ENCODE peak calls at places on chromosomes 5 and 9, in six cellular contexts. One of them, this sample, is unnamed.

GRCh38 chr5:143554918-143555477 is 151.5 kb upstream of the NR3C1 start:
- DNase-seq in NCI-H2081: no peak
- DNase-seq in tibial artery: no peak
- DNase-seq in sciatic nerve: no peak
- DNase-seq in activated CD4-positive, alpha-beta T cell treated with anti-CD3 and anti-CD28 coated beads, Interleukin-2, amount 50 U/mL, for 1 hour: no peak
- DNase-seq in CD8-positive, alpha-beta memory T cell: no peak
- DNase-seq in this sample: no peak

GRCh38 chr9:92964981-92965758 is 17.8 kb downstream of the FGD3 start:
- DNase-seq in NCI-H2081: no peak
- DNase-seq in activated CD4-positive, alpha-beta T cell treated with anti-CD3 and anti-CD28 coated beads, Interleukin-2, amount 50 U/mL, for 1 hour: peak
- DNase-seq in CD8-positive, alpha-beta memory T cell: peak
- DNase-seq in sciatic nerve: no peak
- DNase-seq in tibial artery: peak
- DNase-seq in this sample: no peak

GRCh38 chr5:114314061-114314460 is 47.8 kb upstream of the KCNN2 start:
- DNase-seq in NCI-H2081: no peak
- DNase-seq in activated CD4-positive, alpha-beta T cell treated with anti-CD3 and anti-CD28 coated beads, Interleukin-2, amount 50 U/mL, for 1 hour: no peak
- DNase-seq in sciatic nerve: no peak
- DNase-seq in CD8-positive, alpha-beta memory T cell: no peak
- DNase-seq in tibial artery: no peak
- DNase-seq in this sample: no peak

GRCh38 chr5:142658278-142658677 is 27.6 kb downstream of the FGF1 start:
- DNase-seq in CD8-positive, alpha-beta memory T cell: no peak
- DNase-seq in tibial artery: no peak
- DNase-seq in NCI-H2081: no peak
- DNase-seq in activated CD4-positive, alpha-beta T cell treated with anti-CD3 and anti-CD28 coated beads, Interleukin-2, amount 50 U/mL, for 1 hour: no peak
- DNase-seq in sciatic nerve: no peak
- DNase-seq in this sample: no peak

GRCh38 chr9:137506702-137507171 is 43.5 kb downstream of the PNPLA7 start:
- DNase-seq in tibial artery: no peak
- DNase-seq in activated CD4-positive, alpha-beta T cell treated with anti-CD3 and anti-CD28 coated beads, Interleukin-2, amount 50 U/mL, for 1 hour: no peak
- DNase-seq in sciatic nerve: no peak
- DNase-seq in NCI-H2081: no peak
- DNase-seq in CD8-positive, alpha-beta memory T cell: no peak
- DNase-seq in this sample: no peak

GRCh38 chr9:93906182-93906880 is 48.8 kb downstream of the BARX1 start:
- DNase-seq in NCI-H2081: no peak
- DNase-seq in sciatic nerve: no peak
- DNase-seq in activated CD4-positive, alpha-beta T cell treated with anti-CD3 and anti-CD28 coated beads, Interleukin-2, amount 50 U/mL, for 1 hour: no peak
- DNase-seq in CD8-positive, alpha-beta memory T cell: no peak
- DNase-seq in tibial artery: no peak
- DNase-seq in this sample: peak

GRCh38 chr5:93741136-93741811 is at the start of gene POU5F2:
- DNase-seq in activated CD4-positive, alpha-beta T cell treated with anti-CD3 and anti-CD28 coated beads, Interleukin-2, amount 50 U/mL, for 1 hour: no peak
- DNase-seq in CD8-positive, alpha-beta memory T cell: no peak
- DNase-seq in tibial artery: no peak
- DNase-seq in NCI-H2081: no peak
- DNase-seq in sciatic nerve: no peak
- DNase-seq in this sample: no peak

GRCh38 chr5:53112909-53113308 is 3.4 kb upstream of the MOCS2 start:
- DNase-seq in NCI-H2081: no peak
- DNase-seq in activated CD4-positive, alpha-beta T cell treated with anti-CD3 and anti-CD28 coated beads, Interleukin-2, amount 50 U/mL, for 1 hour: no peak
- DNase-seq in sciatic nerve: no peak
- DNase-seq in CD8-positive, alpha-beta memory T cell: no peak
- DNase-seq in tibial artery: no peak
- DNase-seq in this sample: no peak

GRCh38 chr5:88556415-88556814 is 287.8 kb upstream of the TMEM161B start:
- DNase-seq in CD8-positive, alpha-beta memory T cell: no peak
- DNase-seq in tibial artery: no peak
- DNase-seq in NCI-H2081: no peak
- DNase-seq in activated CD4-positive, alpha-beta T cell treated with anti-CD3 and anti-CD28 coated beads, Interleukin-2, amount 50 U/mL, for 1 hour: no peak
- DNase-seq in sciatic nerve: no peak
- DNase-seq in this sample: no peak

GRCh38 chr9:126386088-126386487 is 59.5 kb downstream of the MVB12B start:
- DNase-seq in CD8-positive, alpha-beta memory T cell: no peak
- DNase-seq in tibial artery: no peak
- DNase-seq in sciatic nerve: peak
- DNase-seq in activated CD4-positive, alpha-beta T cell treated with anti-CD3 and anti-CD28 coated beads, Interleukin-2, amount 50 U/mL, for 1 hour: no peak
- DNase-seq in NCI-H2081: no peak
- DNase-seq in this sample: no peak

GRCh38 chr9:37408933-37409710 is 13.4 kb upstream of the GRHPR start:
- DNase-seq in activated CD4-positive, alpha-beta T cell treated with anti-CD3 and anti-CD28 coated beads, Interleukin-2, amount 50 U/mL, for 1 hour: peak
- DNase-seq in NCI-H2081: no peak
- DNase-seq in tibial artery: no peak
- DNase-seq in CD8-positive, alpha-beta memory T cell: peak
- DNase-seq in sciatic nerve: no peak
- DNase-seq in this sample: peak

GRCh38 chr9:95109456-95109855 is 208.1 kb downstream of the FANCC start:
- DNase-seq in activated CD4-positive, alpha-beta T cell treated with anti-CD3 and anti-CD28 coated beads, Interleukin-2, amount 50 U/mL, for 1 hour: no peak
- DNase-seq in tibial artery: no peak
- DNase-seq in CD8-positive, alpha-beta memory T cell: no peak
- DNase-seq in sciatic nerve: no peak
- DNase-seq in NCI-H2081: no peak
- DNase-seq in this sample: no peak

GRCh38 chr9:130352081-130352480 is 86.5 kb downstream of the HMCN2 start:
- DNase-seq in CD8-positive, alpha-beta memory T cell: no peak
- DNase-seq in tibial artery: no peak
- DNase-seq in activated CD4-positive, alpha-beta T cell treated with anti-CD3 and anti-CD28 coated beads, Interleukin-2, amount 50 U/mL, for 1 hour: no peak
- DNase-seq in sciatic nerve: no peak
- DNase-seq in NCI-H2081: no peak
- DNase-seq in this sample: no peak

GRCh38 chr9:131762356-131762932 is 22.6 kb upstream of the RAPGEF1 start:
- DNase-seq in NCI-H2081: peak
- DNase-seq in activated CD4-positive, alpha-beta T cell treated with anti-CD3 and anti-CD28 coated beads, Interleukin-2, amount 50 U/mL, for 1 hour: peak
- DNase-seq in CD8-positive, alpha-beta memory T cell: peak
- DNase-seq in tibial artery: peak
- DNase-seq in sciatic nerve: peak
- DNase-seq in this sample: peak

GRCh38 chr9:21803674-21804048 is 1.2 kb downstream of the MTAP start:
- DNase-seq in CD8-positive, alpha-beta memory T cell: no peak
- DNase-seq in tibial artery: no peak
- DNase-seq in sciatic nerve: no peak
- DNase-seq in NCI-H2081: no peak
- DNase-seq in activated CD4-positive, alpha-beta T cell treated with anti-CD3 and anti-CD28 coated beads, Interleukin-2, amount 50 U/mL, for 1 hour: no peak
- DNase-seq in this sample: no peak

GRCh38 chr5:1668141-1668721 is 131.4 kb downstream of the MRPL36 start:
- DNase-seq in CD8-positive, alpha-beta memory T cell: peak
- DNase-seq in sciatic nerve: no peak
- DNase-seq in activated CD4-positive, alpha-beta T cell treated with anti-CD3 and anti-CD28 coated beads, Interleukin-2, amount 50 U/mL, for 1 hour: no peak
- DNase-seq in NCI-H2081: no peak
- DNase-seq in tibial artery: no peak
- DNase-seq in this sample: peak

GRCh38 chr5:10705736-10706135 is 55.3 kb downstream of the DAP start:
- DNase-seq in NCI-H2081: no peak
- DNase-seq in sciatic nerve: no peak
- DNase-seq in CD8-positive, alpha-beta memory T cell: no peak
- DNase-seq in activated CD4-positive, alpha-beta T cell treated with anti-CD3 and anti-CD28 coated beads, Interleukin-2, amount 50 U/mL, for 1 hour: no peak
- DNase-seq in tibial artery: no peak
- DNase-seq in this sample: no peak

This sample was measured in posterior vena cava.